ENCODE peak calls at places on chromosome 1, in ten cellular contexts. C is fibroblast of the conjunctiva; P is CD4-positive, alpha-beta memory T cell; A is posterior cingulate gyrus; B is AG08396; E is HEK293T; G is choroid plexus epithelial cell; Y is cardiac fibroblast; J is Daoy; D is skeletal muscle cell. Q is an unnamed sample.

GRCh38 chr1:151000408-151000807 is 6.3 kb downstream of the MINDY1 start:
- DNase-seq in Y (no peak), A (no peak), G (no peak), D (no peak), C (no peak), B (no peak), E (no peak), J (no peak), P (no peak), Q (no peak)

GRCh38 chr1:41072051-41072450 is 50.5 kb upstream of the SLFNL1 start:
- DNase-seq in A (no peak), G (peak), C (no peak), P (no peak), B (no peak), Y (no peak), D (peak), E (no peak), J (peak), Q (peak)

GRCh38 chr1:246681822-246682221 is 42.4 kb upstream of the SCCPDH start:
- DNase-seq in J (no peak), B (no peak), C (no peak), G (peak), A (no peak), E (no peak), P (no peak), Y (peak), D (no peak), Q (no peak)

GRCh38 chr1:67939176-67939751 is 106.0 kb upstream of the GNG12 start:
- DNase-seq in G (no peak), J (no peak), D (no peak), C (no peak), Y (no peak), E (no peak), A (no peak), P (no peak), B (no peak), Q (no peak)

GRCh38 chr1:6352138-6352563 is 41.4 kb downstream of the ACOT7 start:
- DNase-seq in J (no peak), B (no peak), Y (no peak), D (no peak), P (no peak), G (no peak), E (no peak), C (no peak), A (no peak), Q (peak)

GRCh38 chr1:2925291-2925690 is 96.0 kb upstream of the ACTRT2 start:
- DNase-seq in D (no peak), C (no peak), E (no peak), A (no peak), B (no peak), G (no peak), P (no peak), J (no peak), Y (no peak), Q (no peak)

GRCh38 chr1:51750729-51751128 is 127.8 kb downstream of the NRDC start:
- DNase-seq in P (no peak), Y (peak), D (no peak), B (no peak), E (no peak), G (peak), A (no peak), C (no peak), J (no peak), Q (no peak)

GRCh38 chr1:181817091-181817490 is 244.4 kb downstream of the ZNF648 start:
- DNase-seq in Y (no peak), G (no peak), A (no peak), C (no peak), B (no peak), P (no peak), J (no peak), E (no peak), D (no peak), Q (no peak)

GRCh38 chr1:93588206-93588605 is 93.4 kb downstream of the BCAR3 start:
- DNase-seq in C (no peak), G (peak), B (no peak), Y (peak), P (no peak), A (no peak), J (no peak), E (no peak), D (no peak), Q (peak)

GRCh38 chr1:2546515-2547209 is 9.5 kb upstream of the TNFRSF14 start:
- DNase-seq in Y (peak), J (peak), P (peak), B (peak), E (peak), G (peak), A (peak), D (no peak), C (peak), Q (peak)

GRCh38 chr1:227902641-227902990 is 45.1 kb downstream of the WNT9A start:
- DNase-seq in E (no peak), J (no peak), D (no peak), C (no peak), G (no peak), P (no peak), B (no peak), A (no peak), Y (no peak), Q (no peak)

GRCh38 chr1:156608981-156609380 is 7.7 kb upstream of the GPATCH4 start:
- DNase-seq in E (peak), J (no peak), D (no peak), Y (no peak), C (no peak), A (no peak), P (peak), B (no peak), G (peak), Q (no peak)

GRCh38 chr1:7845761-7846160 is 7.1 kb downstream of the UTS2 start:
- DNase-seq in E (no peak), B (peak), Y (peak), D (no peak), P (no peak), A (no peak), C (no peak), G (peak), J (no peak), Q (peak)

GRCh38 chr1:56081151-56081550 is 498.2 kb downstream of the PLPP3 start:
- DNase-seq in Y (peak), D (peak), J (peak), P (no peak), C (no peak), E (no peak), B (peak), G (no peak), A (no peak), Q (peak)

GRCh38 chr1:158506369-158506987 is 34.5 kb downstream of the OR10R2 start:
- DNase-seq in P (no peak), E (peak), Y (peak), B (no peak), A (no peak), J (peak), C (no peak), G (peak), D (no peak), Q (peak)

GRCh38 chr1:53549781-53550180 is 90.6 kb downstream of the DMRTB1 start:
- DNase-seq in J (no peak), D (no peak), A (no peak), G (no peak), E (no peak), C (no peak), B (no peak), Y (no peak), P (no peak), Q (no peak)

GRCh38 chr1:29563571-29563970 is 327.2 kb downstream of the PTPRU start:
- DNase-seq in B (no peak), P (no peak), J (peak), Y (peak), C (no peak), A (no peak), G (peak), D (no peak), E (no peak), Q (no peak)

GRCh38 chr1:98314591-98314990 is 346.9 kb upstream of the SNX7 start:
- DNase-seq in P (no peak), C (no peak), E (no peak), G (no peak), B (no peak), A (no peak), J (no peak), D (no peak), Y (no peak), Q (no peak)

GRCh38 chr1:113557176-113557575 is 166.9 kb downstream of the MAGI3 start:
- DNase-seq in Y (no peak), C (no peak), P (no peak), D (no peak), A (no peak), B (no peak), J (no peak), E (no peak), G (no peak), Q (no peak)

GRCh38 chr1:9048551-9048950 is 20.9 kb downstream of the SLC2A5 start:
- DNase-seq in A (no peak), J (no peak), G (no peak), C (no peak), Y (no peak), D (no peak), E (no peak), P (no peak), B (no peak), Q (no peak)

GRCh38 chr1:192580351-192580962 is 4.9 kb downstream of the RGS1 start:
- DNase-seq in P (no peak), G (peak), D (no peak), J (peak), C (peak), Y (peak), B (peak), A (no peak), E (peak), Q (no peak)

GRCh38 chr1:166905930-166906329 is 29.9 kb upstream of the TADA1 start:
- DNase-seq in D (peak), P (no peak), B (peak), Y (peak), J (peak), E (no peak), A (no peak), C (no peak), G (peak), Q (peak)

GRCh38 chr1:28172690-28173150 is 3.8 kb downstream of the PTAFR start:
- DNase-seq in J (no peak), Y (peak), P (peak), G (no peak), B (no peak), E (peak), C (no peak), D (no peak), A (no peak), Q (peak)

GRCh38 chr1:61079276-61079897 is 3.0 kb upstream of the NFIA start:
- DNase-seq in D (no peak), C (no peak), B (no peak), P (no peak), Y (no peak), E (no peak), A (no peak), J (no peak), G (no peak), Q (no peak)

GRCh38 chr1:94245747-94246438 is 8.5 kb upstream of the ARHGAP29 start:
- DNase-seq in G (peak), D (no peak), J (no peak), E (no peak), P (no peak), B (no peak), C (no peak), Y (peak), A (no peak), Q (no peak)

GRCh38 chr1:225879521-225880209 is 2.5 kb downstream of the TMEM63A start:
- DNase-seq in C (no peak), J (no peak), G (no peak), D (no peak), B (no peak), E (no peak), P (peak), A (peak), Y (no peak), Q (peak)

GRCh38 chr1:206048582-206048981 is 4.4 kb upstream of the RHEX start:
- DNase-seq in A (no peak), B (no peak), J (no peak), G (no peak), Y (no peak), P (no peak), D (no peak), C (no peak), E (no peak), Q (no peak)

GRCh38 chr1:31607360-31607759 is 10.1 kb upstream of the HCRTR1 start:
- DNase-seq in Y (no peak), P (peak), J (no peak), E (no peak), D (no peak), B (no peak), G (no peak), C (no peak), A (no peak), Q (no peak)

GRCh38 chr1:229068266-229069043 is 202.5 kb upstream of the RAB4A start:
- DNase-seq in B (no peak), P (no peak), J (no peak), D (no peak), G (peak), A (no peak), C (no peak), E (no peak), Y (peak), Q (no peak)

GRCh38 chr1:243213045-243213787 is 41.9 kb downstream of the CEP170 start:
- DNase-seq in Y (peak), B (peak), G (peak), J (no peak), D (peak), P (no peak), C (peak), A (no peak), E (no peak), Q (peak)

GRCh38 chr1:66418021-66418420 is 115.9 kb upstream of the SGIP1 start:
- DNase-seq in Y (no peak), G (no peak), A (no peak), B (no peak), J (no peak), P (no peak), D (no peak), C (no peak), E (no peak), Q (no peak)

GRCh38 chr1:3027611-3028371 is 6.5 kb downstream of the ACTRT2 start:
- DNase-seq in P (no peak), A (no peak), B (no peak), C (no peak), D (no peak), J (no peak), Y (no peak), G (no peak), E (no peak), Q (peak)

GRCh38 chr1:225253784-225254183 is 174.1 kb downstream of the LBR start:
- DNase-seq in G (no peak), B (peak), P (no peak), Y (no peak), C (no peak), E (no peak), A (no peak), J (peak), D (no peak), Q (peak)

GRCh38 chr1:163826500-163826899 is 504.7 kb downstream of the NUF2 start:
- DNase-seq in B (no peak), A (no peak), P (no peak), J (no peak), Y (no peak), E (no peak), C (no peak), D (no peak), G (no peak), Q (no peak)

Q was measured in osteoblast.